ENCODE peak calls at places on chromosome 2, in nine cellular contexts. H is activated T-cell treated with anti-CD3 and anti-CD28 coated beads for 24 hours; X is stimulated activated CD4-positive, alpha-beta T cell treated with anti-CD3 and anti-CD28 coated beads, TNF-alpha, amount 100 ng/mL, for 4 hours; P is AG10803; J is activated CD8-positive, alpha-beta T cell treated with anti-CD3 and anti-CD28 coated beads for 36 hours; E is activated naive CD4-positive, alpha-beta T cell treated with anti-CD3 and anti-CD28 coated beads for 36 hours; T is activated effector memory CD4-positive, alpha-beta T cell treated with Interleukin-2 at 50 U/mL for 16 hours; R is D721Med; O is NCI-H345. Z is an unnamed sample.
A peak's percentile ranks its signal among the peaks of the same experiment; 100 is the strongest.

GRCh38 chr2:54396107-54396506 is 60.0 kb upstream of the SPTBN1 start:
- DNase-seq in E (no peak), J (no peak), P (peak; percentile 61), R (no peak), H (no peak), T (no peak), X (no peak), O (no peak), Z (no peak)

GRCh38 chr2:102238039-102238756 is 51.4 kb downstream of the IL1RL2 start:
- DNase-seq in J (peak; percentile 74), T (no peak), P (peak; percentile 59), R (no peak), X (no peak), E (peak; percentile 43), O (no peak), H (no peak), Z (no peak)

GRCh38 chr2:218995972-218996644 is 2.9 kb upstream of the CRYBA2 start:
- DNase-seq in P (peak; percentile 68), R (peak; percentile 98), E (peak; percentile 84), X (peak; percentile 65), J (peak; percentile 90), T (peak; percentile 61), H (peak; percentile 75), O (peak; percentile 94), Z (peak; percentile 70)

GRCh38 chr2:74548919-74549684 is 4.6 kb downstream of the LOXL3 start:
- DNase-seq in O (peak; percentile 53), H (no peak), X (no peak), P (peak; percentile 40), T (no peak), J (peak; percentile 37), E (no peak), R (peak; percentile 50), Z (no peak)

GRCh38 chr2:39494784-39495251 is 57.7 kb upstream of the MAP4K3 start:
- DNase-seq in T (no peak), P (peak; percentile 99), H (no peak), O (no peak), E (peak; percentile 19), J (peak; percentile 54), R (no peak), X (no peak), Z (no peak)

GRCh38 chr2:204274991-204275390 is 270.3 kb upstream of the PARD3B start:
- DNase-seq in T (no peak), P (no peak), E (no peak), H (no peak), R (no peak), J (no peak), X (no peak), O (no peak), Z (no peak)

GRCh38 chr2:7083580-7084509 is 166.6 kb downstream of the RNF144A start:
- DNase-seq in H (no peak), O (no peak), X (no peak), J (peak; percentile 37), E (peak; percentile 19), T (no peak), R (no peak), P (peak; percentile 20), Z (no peak)

GRCh38 chr2:198905881-198906612 is 551.7 kb downstream of the SATB2 start:
- DNase-seq in R (no peak), H (no peak), E (no peak), J (no peak), O (no peak), P (no peak), T (no peak), X (no peak), Z (no peak)

GRCh38 chr2:145329976-145330375 is 810.1 kb upstream of the ZEB2 start:
- DNase-seq in R (no peak), H (no peak), O (no peak), X (no peak), E (no peak), P (no peak), T (no peak), J (no peak), Z (no peak)

GRCh38 chr2:219523031-219523671 is 8.9 kb downstream of the ASIC4 start:
- DNase-seq in P (no peak), O (no peak), X (no peak), E (no peak), T (no peak), H (no peak), J (peak; percentile 24), R (no peak), Z (no peak)

GRCh38 chr2:190182071-190182524 is 119.6 kb upstream of the MSTN start:
- DNase-seq in X (no peak), J (no peak), T (no peak), O (no peak), P (no peak), H (no peak), E (no peak), R (no peak), Z (no peak)

GRCh38 chr2:1153959-1154358 is 203.3 kb downstream of the SNTG2 start:
- DNase-seq in P (no peak), X (no peak), O (no peak), J (no peak), E (no peak), H (no peak), T (no peak), R (no peak), Z (no peak)

GRCh38 chr2:48605482-48606175 is 12.0 kb upstream of the GTF2A1L start:
- DNase-seq in R (no peak), E (no peak), H (no peak), P (no peak), O (no peak), T (no peak), J (no peak), X (no peak), Z (no peak)

GRCh38 chr2:98444436-98445166 is at the start of gene INPP4A:
- DNase-seq in T (peak; percentile 73), E (peak; percentile 69), R (peak; percentile 62), X (peak; percentile 64), P (peak; percentile 52), J (peak; percentile 73), H (peak; percentile 74), O (peak; percentile 83), Z (peak; percentile 79)

GRCh38 chr2:64787019-64787365 is 133.3 kb upstream of the SERTAD2 start:
- DNase-seq in R (no peak), X (no peak), H (no peak), P (no peak), J (no peak), E (no peak), O (no peak), T (no peak), Z (no peak)

GRCh38 chr2:63029058-63029457 is 21.6 kb upstream of the OTX1 start:
- DNase-seq in H (no peak), O (no peak), T (no peak), R (no peak), P (no peak), E (no peak), J (no peak), X (no peak), Z (no peak)

Z was measured in activated B cell treated with CpG ODN at 0.5 μM for 24 hours.